ENCODE peak calls at places on chromosomes 12 and 14, in nine cellular contexts. J is PC-3, N is mesothelial cell of epicardium, A is cardiac muscle cell, M is sigmoid colon, O is RWPE1, C is thyroid gland, P is pancreas, T is Caco-2. Y is an unnamed sample.

GRCh38 chr12:130444081-130444480 is 106.4 kb downstream of the PIWIL1 start:
- DNase-seq in J (no peak), N (no peak), A (no peak), M (no peak), O (no peak), C (no peak), P (no peak), T (no peak), Y (no peak)

GRCh38 chr14:100221419-100222218 is 17.3 kb upstream of the YY1 start:
- DNase-seq in J (peak), N (no peak), A (peak), M (no peak), O (no peak), C (peak), P (peak), T (peak), Y (no peak)

GRCh38 chr12:110733089-110733715 is 9.5 kb downstream of the PPP1CC start:
- DNase-seq in J (no peak), N (no peak), A (peak), M (no peak), O (no peak), C (no peak), P (no peak), T (no peak), Y (no peak)

GRCh38 chr12:71686658-71687025 is 760 bp downstream of the TMEM19 start:
- DNase-seq in J (peak), N (no peak), A (no peak), M (no peak), O (no peak), C (no peak), P (no peak), T (no peak), Y (no peak)

GRCh38 chr14:42224053-42224888 is 617.6 kb downstream of the LRFN5 start:
- DNase-seq in J (peak), N (peak), A (peak), M (no peak), O (peak), C (peak), P (peak), T (peak), Y (no peak)

GRCh38 chr14:49512147-49512551 is 74.0 kb downstream of the RPS29 start:
- DNase-seq in J (peak), N (no peak), A (peak), M (no peak), O (peak), C (no peak), P (no peak), T (no peak), Y (peak)

GRCh38 chr14:104282332-104283196 is 144.2 kb downstream of the KIF26A start:
- DNase-seq in J (no peak), N (peak), A (no peak), M (peak), O (no peak), C (no peak), P (no peak), T (peak), Y (no peak)

GRCh38 chr14:38578278-38578681 is 322.4 kb upstream of the CLEC14A start:
- DNase-seq in J (no peak), N (no peak), A (peak), M (no peak), O (no peak), C (no peak), P (no peak), T (no peak), Y (peak)

GRCh38 chr14:38042356-38042755 is 165.3 kb upstream of the SSTR1 start:
- DNase-seq in J (peak), N (no peak), A (peak), M (no peak), O (no peak), C (peak), P (peak), T (no peak), Y (peak)

GRCh38 chr14:93033983-93034670 is 81.6 kb downstream of the ITPK1 start:
- DNase-seq in J (no peak), N (no peak), A (no peak), M (no peak), O (no peak), C (no peak), P (no peak), T (no peak), Y (no peak)

GRCh38 chr14:36057452-36058142 is 118.9 kb downstream of the PTCSC3 start:
- DNase-seq in J (peak), N (no peak), A (peak), M (no peak), O (peak), C (peak), P (no peak), T (no peak), Y (no peak)

GRCh38 chr12:52798671-52799497 is 3.0 kb upstream of the KRT3 start:
- DNase-seq in J (peak), N (no peak), A (no peak), M (no peak), O (peak), C (no peak), P (no peak), T (no peak), Y (no peak)

GRCh38 chr14:103072595-103073366 is 11.2 kb upstream of the LBHD2 start:
- DNase-seq in J (no peak), N (no peak), A (no peak), M (peak), O (peak), C (no peak), P (no peak), T (no peak), Y (no peak)

GRCh38 chr12:75850751-75851462 is 180.7 kb downstream of the PHLDA1 start:
- DNase-seq in J (peak), N (no peak), A (peak), M (no peak), O (peak), C (no peak), P (no peak), T (no peak), Y (no peak)

GRCh38 chr12:2319747-2320146 is 267.0 kb downstream of the CACNA1C start:
- DNase-seq in J (no peak), N (no peak), A (peak), M (no peak), O (no peak), C (no peak), P (no peak), T (no peak), Y (no peak)

GRCh38 chr14:91261115-91261514 is 16.6 kb upstream of the GPR68 start:
- DNase-seq in J (no peak), N (no peak), A (no peak), M (no peak), O (no peak), C (no peak), P (no peak), T (no peak), Y (no peak)

DNA sequence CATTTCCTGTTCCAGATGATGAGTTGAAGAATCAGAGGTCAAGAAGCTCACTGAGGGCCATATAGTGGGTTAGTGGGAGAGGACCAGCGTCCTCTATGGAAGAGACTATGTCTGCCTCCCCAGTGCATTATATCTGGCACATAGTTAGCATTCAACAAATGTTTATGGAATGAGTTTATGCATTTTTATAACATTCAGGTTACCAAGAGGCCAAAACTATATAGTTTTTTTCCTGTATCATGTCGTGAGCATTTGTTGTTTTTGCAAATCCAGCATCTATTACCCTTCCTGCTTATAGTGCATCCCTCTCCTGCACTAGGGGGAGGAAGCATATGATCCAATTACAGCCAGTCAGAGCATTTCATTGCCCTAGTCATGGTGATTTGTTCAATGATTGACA is 60.6 kb downstream of the SUDS3 start:
- DNase-seq in J (no peak), N (no peak), A (no peak), M (no peak), O (no peak), C (no peak), P (no peak), T (no peak), Y (peak)
- TF ChIP-seq CTCF in J (no peak), N (no peak), A (no peak), M (no peak), O (no peak), C (no peak), P (no peak), T (no peak), Y (no peak)

GRCh38 chr12:24630446-24630845 is 318.5 kb downstream of the BCAT1 start:
- DNase-seq in J (no peak), N (no peak), A (peak), M (no peak), O (no peak), C (no peak), P (no peak), T (no peak), Y (no peak)
- TF ChIP-seq CTCF in J (no peak), N (no peak), A (peak), M (no peak), O (no peak), C (no peak), P (no peak), T (peak), Y (no peak)

GRCh38 chr12:57638096-57638495 is 5.1 kb upstream of the B4GALNT1 start:
- DNase-seq in J (no peak), N (no peak), A (no peak), M (no peak), O (no peak), C (no peak), P (no peak), T (no peak), Y (no peak)

GRCh38 chr12:57641699-57642442 is 8.9 kb upstream of the B4GALNT1 start:
- DNase-seq in J (no peak), N (no peak), A (no peak), M (no peak), O (no peak), C (no peak), P (peak), T (no peak), Y (no peak)

GRCh38 chr12:57632898-57633825 is at the start of gene B4GALNT1:
- DNase-seq in J (peak), N (no peak), A (peak), M (peak), O (peak), C (peak), P (no peak), T (no peak), Y (no peak)

GRCh38 chr12:57640156-57641042 is 7.4 kb upstream of the B4GALNT1 start:
- DNase-seq in J (no peak), N (no peak), A (no peak), M (no peak), O (no peak), C (no peak), P (no peak), T (no peak), Y (no peak)

DNA sequence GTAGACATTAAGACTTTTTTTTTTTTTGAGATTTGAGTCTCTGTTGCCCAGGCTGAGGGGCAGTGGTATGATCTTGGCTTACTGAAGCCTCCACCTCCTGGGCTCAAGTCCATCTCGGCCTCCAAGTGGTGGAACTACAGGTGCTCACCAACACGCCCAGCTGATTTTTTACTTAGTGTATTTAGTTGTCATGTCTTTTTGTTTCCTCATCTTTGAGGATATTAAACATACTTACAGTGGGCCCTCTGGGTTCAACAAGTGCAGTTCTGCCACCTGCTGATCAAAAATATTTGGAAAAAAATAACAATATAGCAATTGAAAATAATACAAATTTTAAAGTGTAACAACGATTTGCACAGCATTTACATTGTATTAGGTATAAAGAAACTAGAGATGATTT is 4.4 kb upstream of the B4GALNT1 start:
- DNase-seq in J (no peak), N (no peak), A (no peak), M (no peak), O (no peak), C (no peak), P (no peak), T (no peak), Y (no peak)
- TF ChIP-seq CTCF in J (no peak), N (no peak), A (no peak), M (no peak), O (no peak), C (no peak), P (no peak), T (no peak), Y (no peak)

GRCh38 chr12:13024151-13024946 is 19.8 kb upstream of the FAM234B start:
- DNase-seq in J (no peak), N (no peak), A (peak), M (no peak), O (no peak), C (peak), P (no peak), T (no peak), Y (peak)
- TF ChIP-seq CTCF in J (no peak), N (no peak), A (peak), M (no peak), O (no peak), C (peak), P (no peak), T (no peak), Y (peak)

DNA sequence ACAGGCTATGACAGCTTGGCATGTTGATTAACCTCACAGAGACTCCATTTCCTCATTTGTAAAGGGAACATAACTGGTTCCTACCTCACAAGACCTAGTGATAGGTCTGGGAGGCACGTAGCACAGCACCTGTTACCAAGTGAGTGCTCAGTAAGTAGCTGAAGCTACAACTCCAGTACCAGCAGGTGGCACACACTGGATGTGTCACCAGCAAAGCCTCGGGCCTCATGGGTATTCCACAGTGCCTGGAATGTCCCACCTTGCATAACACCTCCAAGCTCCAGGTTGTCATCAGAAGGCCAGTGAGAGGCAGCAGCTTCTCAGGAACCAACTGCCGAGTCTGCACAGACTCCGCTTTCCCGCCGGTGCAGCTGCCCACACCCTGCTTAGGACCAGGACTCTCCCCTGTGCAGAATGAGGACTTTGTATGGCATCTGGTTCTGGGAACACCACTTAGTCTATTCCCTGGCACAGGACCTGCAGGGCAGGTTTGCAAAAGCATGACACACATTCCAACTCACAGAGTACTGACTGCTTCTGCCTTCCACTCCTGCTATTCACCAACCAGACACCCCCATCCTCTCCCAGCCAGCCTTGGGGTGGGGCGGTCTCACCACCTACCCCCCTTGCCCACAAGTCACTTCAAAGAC is 4.2 kb downstream of the VDR start:
- DNase-seq in J (peak), N (no peak), A (no peak), M (peak), O (no peak), C (peak), P (peak), T (peak), Y (no peak)
- TF ChIP-seq CTCF in J (peak), N (no peak), A (no peak), M (no peak), O (no peak), C (no peak), P (no peak), T (peak), Y (no peak)

GRCh38 chr12:113005759-113006158 is 27.4 kb downstream of the OAS2 start:
- DNase-seq in J (peak), N (no peak), A (peak), M (no peak), O (no peak), C (no peak), P (no peak), T (no peak), Y (no peak)
- TF ChIP-seq CTCF in J (peak), N (peak), A (peak), M (no peak), O (peak), C (no peak), P (no peak), T (peak), Y (peak)

DNA sequence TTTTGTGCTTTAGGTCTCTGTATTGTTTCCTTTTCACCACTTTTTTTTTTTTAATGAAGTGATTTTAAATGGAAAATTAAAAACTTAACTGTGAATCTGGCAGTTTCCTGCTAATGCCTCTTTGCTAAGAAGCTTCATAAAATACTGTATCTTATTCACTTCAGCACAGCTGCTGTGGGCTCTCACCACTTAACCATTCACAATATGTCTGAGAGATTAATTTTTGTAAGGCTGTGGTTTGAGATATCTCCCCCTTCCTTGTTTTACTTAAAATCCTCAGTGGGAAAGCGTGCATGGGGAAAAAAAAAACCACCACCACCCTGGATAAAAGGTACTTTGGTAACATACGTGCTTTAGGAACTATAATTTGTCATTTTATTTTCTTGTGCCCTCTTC is 115.9 kb downstream of the ETV6 start:
- DNase-seq in J (no peak), N (no peak), A (peak), M (no peak), O (no peak), C (no peak), P (no peak), T (no peak), Y (no peak)
- TF ChIP-seq CTCF in J (no peak), N (no peak), A (no peak), M (no peak), O (no peak), C (no peak), P (no peak), T (no peak), Y (no peak)

GRCh38 chr14:99191663-99192621 is 80.1 kb downstream of the BCL11B start:
- DNase-seq in J (peak), N (no peak), A (peak), M (peak), O (peak), C (peak), P (peak), T (no peak), Y (no peak)
- TF ChIP-seq CTCF in J (no peak), N (no peak), A (no peak), M (no peak), O (no peak), C (peak), P (no peak), T (no peak), Y (no peak)

GRCh38 chr12:19778111-19778688 is 338.9 kb downstream of the AEBP2 start:
- DNase-seq in J (no peak), N (no peak), A (peak), M (no peak), O (no peak), C (no peak), P (no peak), T (no peak), Y (no peak)
- TF ChIP-seq CTCF in J (no peak), N (no peak), A (no peak), M (no peak), O (no peak), C (no peak), P (no peak), T (no peak), Y (no peak)

GRCh38 chr12:12734561-12735071 is 17.4 kb downstream of the CDKN1B start:
- DNase-seq in J (no peak), N (no peak), A (no peak), M (no peak), O (no peak), C (no peak), P (peak), T (no peak), Y (no peak)

GRCh38 chr12:12735301-12735700 is 18.1 kb downstream of the CDKN1B start:
- DNase-seq in J (no peak), N (no peak), A (peak), M (no peak), O (no peak), C (no peak), P (no peak), T (no peak), Y (no peak)

GRCh38 chr12:12733118-12733517 is 15.9 kb downstream of the CDKN1B start:
- DNase-seq in J (no peak), N (no peak), A (no peak), M (no peak), O (no peak), C (no peak), P (no peak), T (no peak), Y (no peak)

GRCh38 chr12:12734054-12734453 is 16.9 kb downstream of the CDKN1B start:
- DNase-seq in J (no peak), N (no peak), A (peak), M (no peak), O (no peak), C (no peak), P (no peak), T (no peak), Y (no peak)

DNA sequence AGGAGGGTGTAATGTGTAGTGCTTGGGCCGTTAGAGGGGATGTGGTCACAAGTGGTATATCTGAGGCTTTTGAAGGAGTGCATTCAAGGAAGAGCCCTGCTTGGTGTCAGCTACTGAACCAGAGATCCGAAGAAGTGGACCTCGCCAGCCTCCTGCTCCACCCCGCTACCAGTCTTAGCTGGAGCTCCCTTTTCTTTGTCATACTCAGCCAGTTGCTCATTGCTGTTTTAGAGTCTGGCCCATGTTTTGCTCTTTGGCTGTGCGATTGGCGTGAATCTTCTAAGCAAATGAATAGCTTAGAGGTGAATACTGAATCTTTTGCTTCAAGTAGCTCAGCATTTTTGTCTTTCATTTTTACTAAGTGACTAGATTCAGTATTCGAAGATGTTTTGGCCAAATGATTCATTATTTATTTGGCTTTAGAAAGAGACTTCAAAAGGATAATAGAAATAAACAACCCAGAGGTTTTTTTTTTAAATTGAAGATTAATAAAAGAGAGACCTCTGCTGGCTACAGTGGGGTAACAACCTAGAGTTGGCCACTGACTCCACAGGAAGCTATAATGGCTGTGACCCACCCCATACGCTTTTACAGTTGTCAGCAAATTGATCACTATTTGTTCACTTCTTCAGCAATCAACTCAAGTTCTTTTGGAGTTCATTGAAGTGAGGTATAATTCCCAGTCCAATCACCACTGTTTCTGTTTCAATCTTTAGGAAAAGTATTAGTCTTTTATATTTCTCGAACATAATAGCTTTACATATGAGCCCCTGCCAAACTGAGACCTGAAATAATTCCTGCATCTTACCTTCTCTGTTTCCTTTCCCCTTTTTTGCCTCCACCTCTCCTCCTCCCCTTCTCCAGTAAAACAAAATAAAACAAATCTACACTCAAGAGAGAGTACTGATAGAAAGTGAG is 19.9 kb downstream of the CDKN1B start:
- DNase-seq in J (peak), N (no peak), A (peak), M (no peak), O (no peak), C (peak), P (no peak), T (no peak), Y (no peak)
- TF ChIP-seq CTCF in J (peak), N (no peak), A (peak), M (peak), O (peak), C (peak), P (peak), T (peak), Y (peak)